ENCODE peak calls at places on chromosomes 13 and 19, in four cellular contexts. X is GM23338, S is HCT116, H is upper lobe of left lung. T is an unnamed sample.

GRCh38 chr13:27362064-27362751 is 62.2 kb upstream of the GTF3A start:
- ATAC-seq in H (peak; percentile 93), S (peak; percentile 96), X (peak; percentile 94), T (peak; percentile 94)

GRCh38 chr19:55493052-55493649 is 4.9 kb downstream of the SSC5D start:
- ATAC-seq in X (no peak), S (no peak), H (no peak), T (no peak)

GRCh38 chr19:38145627-38146026 is 78.4 kb downstream of the DPF1 start:
- ATAC-seq in S (no peak), H (no peak), X (no peak), T (peak; percentile 80)

GRCh38 chr13:22427783-22428182 is 753.0 kb upstream of the SGCG start:
- ATAC-seq in S (no peak), X (no peak), H (no peak), T (no peak)

GRCh38 chr19:10744222-10744847 is 26.5 kb downstream of the DNM2 start:
- ATAC-seq in X (no peak), H (no peak), S (no peak), T (no peak)

GRCh38 chr13:33617055-33617454 is 200.9 kb upstream of the RFC3 start:
- ATAC-seq in X (no peak), H (no peak), S (no peak), T (no peak)

GRCh38 chr13:79457948-79458347 is 23.0 kb upstream of the NDFIP2 start:
- ATAC-seq in S (no peak), X (no peak), H (no peak), T (no peak)

GRCh38 chr13:41345165-41345920 is 34.3 kb downstream of the NAA16 start:
- ATAC-seq in S (no peak), X (no peak), H (no peak), T (no peak)

GRCh38 chr19:23474761-23475160 is 79.5 kb upstream of the ZNF91 start:
- ATAC-seq in S (no peak), X (no peak), H (no peak), T (no peak)

GRCh38 chr13:33911521-33911920 is 93.6 kb downstream of the RFC3 start:
- ATAC-seq in X (no peak), H (no peak), S (no peak), T (no peak)

GRCh38 chr13:23960566-23961156 is 63.4 kb upstream of the C1QTNF9B start:
- ATAC-seq in X (peak; percentile 78), H (no peak), S (peak; percentile 89), T (no peak)

GRCh38 chr13:51619614-51620013 is 35.4 kb downstream of the WDFY2 start:
- ATAC-seq in H (no peak), X (no peak), S (no peak), T (no peak)

GRCh38 chr13:50244355-50244912 is 229.2 kb downstream of the KCNRG start:
- ATAC-seq in X (no peak), H (no peak), S (peak; percentile 24), T (no peak)

GRCh38 chr19:3818479-3818878 is 32.3 kb upstream of the MATK start:
- ATAC-seq in X (no peak), S (no peak), H (no peak), T (no peak)

GRCh38 chr19:39846678-39847486 is 703 bp upstream of the FBL start:
- ATAC-seq in X (peak; percentile 48), S (peak; percentile 8), H (no peak), T (peak; percentile 6)

GRCh38 chr19:47158367-47158791 is 27.7 kb downstream of the SAE1 start:
- ATAC-seq in X (no peak), H (peak; percentile 12), S (no peak), T (peak; percentile 32)

GRCh38 chr13:44974056-44974798 is 15.0 kb downstream of the NUFIP1 start:
- ATAC-seq in X (no peak), H (no peak), S (no peak), T (no peak)

GRCh38 chr19:24141612-24142011 is 54.6 kb downstream of the ZNF254 start:
- ATAC-seq in X (no peak), S (no peak), H (no peak), T (no peak)

GRCh38 chr13:110343241-110343865 is 36.3 kb downstream of the COL4A2 start:
- ATAC-seq in S (peak; percentile 32), X (no peak), H (no peak), T (peak; percentile 34)

GRCh38 chr13:50668044-50668443 is 175.4 kb downstream of the DLEU7 start:
- ATAC-seq in S (no peak), H (no peak), X (no peak), T (no peak)

GRCh38 chr19:49512970-49513745 is 697 bp downstream of the FCGRT start:
- ATAC-seq in S (peak; percentile 18), H (peak; percentile 71), X (peak; percentile 77), T (peak; percentile 70)

GRCh38 chr19:40592170-40592569 is 9.0 kb upstream of the LTBP4 start:
- ATAC-seq in X (peak; percentile 55), S (peak; percentile 41), H (no peak), T (no peak)

GRCh38 chr13:38950987-38951386 is 39.6 kb downstream of the STOML3 start:
- ATAC-seq in S (no peak), H (no peak), X (no peak), T (no peak)

GRCh38 chr19:16111909-16112752 is 442 bp downstream of the RAB8A start:
- ATAC-seq in H (no peak), S (peak; percentile 2), X (peak; percentile 4), T (no peak)

GRCh38 chr13:34734932-34735331 is 207.1 kb upstream of the NBEA start:
- ATAC-seq in H (no peak), X (no peak), S (no peak), T (no peak)

GRCh38 chr13:79306650-79307049 is 99.4 kb downstream of the RBM26 start:
- ATAC-seq in S (no peak), X (no peak), H (no peak), T (no peak)

GRCh38 chr13:98251708-98252107 is 74.6 kb upstream of the RNF113B start:
- ATAC-seq in X (no peak), H (no peak), S (no peak), T (no peak)

GRCh38 chr19:17766543-17767131 is 15.4 kb downstream of the FCHO1 start:
- ATAC-seq in X (peak; percentile 83), H (peak; percentile 84), S (peak; percentile 91), T (peak; percentile 77)

GRCh38 chr13:111955412-111955769 is 111.6 kb upstream of the SOX1 start:
- ATAC-seq in S (peak; percentile 4), H (no peak), X (no peak), T (no peak)

DNA sequence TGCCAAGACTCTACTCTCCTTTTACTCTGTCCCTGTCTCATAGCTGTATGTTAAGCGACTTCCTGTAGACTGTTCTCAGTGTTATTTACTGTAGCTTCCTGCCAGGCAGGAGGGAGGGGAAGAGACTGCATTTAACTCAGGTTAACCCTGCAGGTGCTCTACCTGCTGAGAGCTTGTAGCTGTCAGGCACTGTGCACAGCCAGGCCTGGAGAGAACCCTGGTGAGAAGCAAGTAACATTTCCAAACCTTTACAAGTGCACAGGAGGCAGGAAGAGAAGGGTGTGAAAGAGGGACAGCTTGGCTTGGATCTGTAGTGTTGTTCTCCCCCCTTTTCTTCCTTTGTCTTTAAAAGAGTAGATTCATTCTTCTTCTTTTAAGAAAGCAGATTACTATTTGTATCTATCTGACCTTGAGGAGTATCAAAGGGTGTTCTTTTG is 167.1 kb downstream of the LMO7 start:
- ATAC-seq in H (no peak), S (no peak), X (peak; percentile 99), T (no peak)
- TF ChIP-seq POLR2AphosphoS5 in H (no peak), S (no peak), X (peak; percentile 54), T (no peak)

GRCh38 chr19:2810141-2811091 is 9.3 kb upstream of the ZNF554 start:
- ATAC-seq in H (no peak), X (no peak), S (no peak), T (no peak)

GRCh38 chr19:2812414-2813234 is 7.0 kb upstream of the ZNF554 start:
- ATAC-seq in S (no peak), X (no peak), H (no peak), T (no peak)

GRCh38 chr19:2809387-2810140 is 10.1 kb upstream of the ZNF554 start:
- ATAC-seq in X (no peak), S (no peak), H (no peak), T (no peak)

GRCh38 chr19:2811735-2812413 is 7.8 kb upstream of the ZNF554 start:
- ATAC-seq in X (no peak), S (no peak), H (no peak), T (no peak)

DNA sequence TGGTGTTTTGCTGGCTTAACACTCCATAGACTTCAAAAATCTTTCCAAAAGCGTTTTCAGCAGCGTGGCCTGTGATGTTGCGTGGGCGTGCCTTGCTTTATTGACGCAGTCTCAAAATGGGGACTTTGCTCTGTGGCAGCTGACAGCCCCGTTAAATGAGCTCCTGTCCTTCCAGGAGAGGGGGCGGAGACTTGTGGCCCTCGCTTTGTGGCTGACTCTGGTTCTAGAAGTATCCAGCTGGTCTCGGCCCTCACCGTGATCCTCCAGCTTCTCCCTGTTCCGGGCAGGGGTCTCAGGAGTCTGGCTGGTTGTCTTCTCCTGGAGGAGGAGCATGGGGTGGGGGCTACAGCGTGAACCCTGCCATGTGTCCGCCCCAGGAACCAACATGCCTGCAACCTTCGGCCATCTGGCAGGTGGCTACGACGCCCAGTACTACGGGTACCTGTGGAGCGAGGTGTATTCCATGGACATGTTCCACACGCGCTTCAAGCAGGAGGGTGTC is 8.4 kb upstream of the ZNF554 start:
- ATAC-seq in S (no peak), X (no peak), H (no peak), T (no peak)
- TF ChIP-seq POLR2AphosphoS5 in S (no peak), X (no peak), H (no peak), T (no peak)

GRCh38 chr19:18856385-18857126 is 24.8 kb downstream of the UPF1 start:
- ATAC-seq in X (peak; percentile 70), S (peak; percentile 68), H (no peak), T (no peak)

GRCh38 chr19:18855647-18856384 is 24.1 kb downstream of the UPF1 start:
- ATAC-seq in S (no peak), H (no peak), X (no peak), T (no peak)

GRCh38 chr19:18857223-18857622 is 25.5 kb downstream of the UPF1 start:
- ATAC-seq in S (no peak), H (no peak), X (no peak), T (no peak)

GRCh38 chr19:18853755-18854427 is 22.1 kb downstream of the UPF1 start:
- ATAC-seq in X (peak; percentile 47), H (no peak), S (peak; percentile 43), T (no peak)

DNA sequence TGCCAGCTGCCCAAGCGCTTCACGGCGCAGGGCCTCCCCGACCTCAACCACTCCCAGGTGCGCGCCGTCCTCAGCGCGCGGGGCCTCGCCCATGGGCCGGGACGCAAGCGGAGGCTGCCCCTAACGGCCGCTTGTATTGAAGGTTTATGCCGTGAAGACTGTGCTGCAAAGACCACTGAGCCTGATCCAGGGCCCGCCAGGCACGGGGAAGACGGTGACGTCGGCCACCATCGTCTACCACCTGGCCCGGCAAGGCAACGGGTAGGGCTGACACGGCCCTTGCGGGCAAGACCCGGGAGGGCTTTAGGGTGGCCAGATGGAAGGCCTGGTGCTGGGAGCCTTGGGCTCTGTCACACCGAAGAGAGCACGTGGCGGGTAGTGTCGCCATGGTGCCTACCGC is 23.2 kb downstream of the UPF1 start:
- ATAC-seq in S (no peak), H (no peak), X (no peak), T (no peak)
- TF ChIP-seq POLR2AphosphoS5 in S (no peak), H (no peak), X (no peak), T (no peak)

GRCh38 chr19:13164370-13165090 is 14.3 kb downstream of the IER2 start:
- ATAC-seq in S (peak; percentile 13), X (peak; percentile 54), H (peak; percentile 35), T (no peak)

GRCh38 chr19:13163609-13164364 is 13.6 kb downstream of the IER2 start:
- ATAC-seq in H (peak; percentile 61), X (peak; percentile 43), S (peak; percentile 28), T (peak; percentile 56)

GRCh38 chr19:13160557-13160956 is 10.3 kb downstream of the IER2 start:
- ATAC-seq in X (no peak), S (no peak), H (no peak), T (no peak)

GRCh38 chr19:13165091-13165997 is 15.1 kb downstream of the IER2 start:
- ATAC-seq in H (no peak), X (no peak), S (no peak), T (no peak)

GRCh38 chr19:13162749-13163608 is 12.8 kb downstream of the IER2 start:
- ATAC-seq in H (peak; percentile 92), X (peak; percentile 48), S (peak; percentile 77), T (peak; percentile 91)
- TF ChIP-seq POLR2AphosphoS5 in H (peak; percentile 90), X (peak; percentile 90), S (peak; percentile 93), T (peak; percentile 83)

T was measured in gastroesophageal sphincter.